ENCODE peak calls at places on chromosomes 4 and X, in five cellular contexts. One of them, this sample, is unnamed.

GRCh38 chr4:159229164-159229563 is 126.3 kb downstream of the RAPGEF2 start:
- DNase-seq in T-cell: no peak
- DNase-seq in AG20443: peak; percentile 30
- DNase-seq in HS-27A: peak; percentile 62
- DNase-seq in HT-29: peak; percentile 62
- DNase-seq in this sample: no peak

GRCh38 chr4:40241026-40241425 is 44.2 kb downstream of the RHOH start:
- DNase-seq in AG20443: no peak
- DNase-seq in HT-29: no peak
- DNase-seq in T-cell: no peak
- DNase-seq in HS-27A: no peak
- DNase-seq in this sample: no peak

GRCh38 chr4:80492761-80493160 is 157.2 kb downstream of the CFAP299 start:
- DNase-seq in HT-29: peak; percentile 60
- DNase-seq in T-cell: peak; percentile 61
- DNase-seq in AG20443: no peak
- DNase-seq in HS-27A: no peak
- DNase-seq in this sample: no peak

GRCh38 chrX:123121241-123121640 is 62.8 kb upstream of the GRIA3 start:
- DNase-seq in HT-29: no peak
- DNase-seq in AG20443: peak; percentile 30
- DNase-seq in T-cell: no peak
- DNase-seq in HS-27A: no peak
- DNase-seq in this sample: no peak

GRCh38 chr4:55214172-55214571 is 88.8 kb upstream of the KDR start:
- DNase-seq in T-cell: no peak
- DNase-seq in HT-29: no peak
- DNase-seq in HS-27A: no peak
- DNase-seq in AG20443: no peak
- DNase-seq in this sample: no peak

GRCh38 chr4:1008840-1009646 is 2.4 kb upstream of the FGFRL1 start:
- DNase-seq in HT-29: peak; percentile 17
- DNase-seq in AG20443: no peak
- DNase-seq in T-cell: peak; percentile 21
- DNase-seq in HS-27A: no peak
- DNase-seq in this sample: no peak

GRCh38 chr4:184593461-184593860 is 55.8 kb downstream of the CASP3 start:
- DNase-seq in HS-27A: no peak
- DNase-seq in AG20443: no peak
- DNase-seq in T-cell: no peak
- DNase-seq in HT-29: no peak
- DNase-seq in this sample: no peak

GRCh38 chr4:101277661-101278060 is 69.7 kb downstream of the PPP3CA start:
- DNase-seq in HS-27A: peak; percentile 15
- DNase-seq in T-cell: no peak
- DNase-seq in AG20443: peak; percentile 22
- DNase-seq in HT-29: no peak
- DNase-seq in this sample: no peak

GRCh38 chr4:105594094-105595010 is 41.9 kb downstream of the ARHGEF38 start:
- DNase-seq in HT-29: peak; percentile 87
- DNase-seq in AG20443: no peak
- DNase-seq in T-cell: no peak
- DNase-seq in HS-27A: no peak
- DNase-seq in this sample: no peak

GRCh38 chr4:83974111-83974789 is 438.3 kb downstream of the GPAT3 start:
- DNase-seq in T-cell: no peak
- DNase-seq in HT-29: peak; percentile 21
- DNase-seq in HS-27A: no peak
- DNase-seq in AG20443: no peak
- DNase-seq in this sample: peak; percentile 14

GRCh38 chrX:25079020-25079419 is 63.3 kb upstream of the ARX start:
- DNase-seq in HS-27A: no peak
- DNase-seq in HT-29: no peak
- DNase-seq in AG20443: no peak
- DNase-seq in T-cell: no peak
- DNase-seq in this sample: no peak

GRCh38 chr4:120843840-120844527 is 78.5 kb downstream of the PRDM5 start:
- DNase-seq in AG20443: no peak
- DNase-seq in HS-27A: no peak
- DNase-seq in T-cell: no peak
- DNase-seq in HT-29: peak; percentile 33
- DNase-seq in this sample: no peak

GRCh38 chr4:127641524-127641923 is 8.8 kb downstream of the INTU start:
- DNase-seq in T-cell: no peak
- DNase-seq in HT-29: no peak
- DNase-seq in HS-27A: no peak
- DNase-seq in AG20443: peak; percentile 17
- DNase-seq in this sample: no peak

GRCh38 chr4:37780444-37781133 is 45.9 kb upstream of the PGM2 start:
- DNase-seq in HT-29: no peak
- DNase-seq in T-cell: peak; percentile 65
- DNase-seq in HS-27A: no peak
- DNase-seq in AG20443: peak; percentile 20
- DNase-seq in this sample: no peak

GRCh38 chr4:105194328-105195231 is 47.9 kb downstream of the TET2 start:
- DNase-seq in HS-27A: no peak
- DNase-seq in AG20443: no peak
- DNase-seq in HT-29: no peak
- DNase-seq in T-cell: no peak
- DNase-seq in this sample: no peak

GRCh38 chrX:119502727-119503483 is 34.7 kb downstream of the SLC25A5 start:
- DNase-seq in T-cell: peak; percentile 11
- DNase-seq in HS-27A: no peak
- DNase-seq in HT-29: peak; percentile 93
- DNase-seq in AG20443: peak; percentile 50
- DNase-seq in this sample: no peak

GRCh38 chrX:46572295-46572936 is 1.1 kb upstream of the CHST7 start:
- DNase-seq in HT-29: peak; percentile 32
- DNase-seq in HS-27A: no peak
- DNase-seq in AG20443: no peak
- DNase-seq in T-cell: peak; percentile 10
- DNase-seq in this sample: no peak

GRCh38 chr4:84955168-84955567 is 11.3 kb downstream of the WDFY3 start:
- DNase-seq in HS-27A: no peak
- DNase-seq in T-cell: no peak
- DNase-seq in AG20443: no peak
- DNase-seq in HT-29: no peak
- DNase-seq in this sample: no peak

GRCh38 chr4:148203056-148203898 is 238.9 kb downstream of the NR3C2 start:
- DNase-seq in AG20443: no peak
- DNase-seq in HS-27A: no peak
- DNase-seq in T-cell: no peak
- DNase-seq in HT-29: peak; percentile 41
- DNase-seq in this sample: no peak

GRCh38 chrX:120514236-120514635 is 45.1 kb upstream of the LAMP2 start:
- DNase-seq in AG20443: peak; percentile 5
- DNase-seq in T-cell: no peak
- DNase-seq in HS-27A: no peak
- DNase-seq in HT-29: peak; percentile 48
- DNase-seq in this sample: no peak

GRCh38 chr4:52822583-52823477 is 39.3 kb upstream of the RASL11B start:
- DNase-seq in AG20443: peak; percentile 65
- DNase-seq in HS-27A: peak; percentile 12
- DNase-seq in T-cell: no peak
- DNase-seq in HT-29: no peak
- DNase-seq in this sample: peak; percentile 15

GRCh38 chr4:60531790-60532189 is 668.3 kb upstream of the ADGRL3 start:
- DNase-seq in T-cell: no peak
- DNase-seq in AG20443: no peak
- DNase-seq in HS-27A: no peak
- DNase-seq in HT-29: no peak
- DNase-seq in this sample: no peak

GRCh38 chrX:41824551-41824950 is 98.8 kb downstream of the CASK start:
- DNase-seq in T-cell: no peak
- DNase-seq in HT-29: peak; percentile 9
- DNase-seq in AG20443: peak; percentile 29
- DNase-seq in HS-27A: no peak
- DNase-seq in this sample: no peak

GRCh38 chr4:26141916-26142638 is 178.7 kb upstream of the RBPJ start:
- DNase-seq in T-cell: no peak
- DNase-seq in AG20443: peak; percentile 61
- DNase-seq in HS-27A: peak; percentile 20
- DNase-seq in HT-29: no peak
- DNase-seq in this sample: peak; percentile 13

GRCh38 chrX:7088968-7089615 is 58.4 kb upstream of the STS start:
- DNase-seq in HT-29: no peak
- DNase-seq in AG20443: no peak
- DNase-seq in HS-27A: no peak
- DNase-seq in T-cell: peak; percentile 7
- DNase-seq in this sample: no peak

GRCh38 chr4:15665738-15666365 is 10.7 kb upstream of the FBXL5 start:
- DNase-seq in AG20443: peak; percentile 12
- DNase-seq in HS-27A: no peak
- DNase-seq in HT-29: peak; percentile 38
- DNase-seq in T-cell: no peak
- DNase-seq in this sample: no peak

GRCh38 chrX:152878976-152879755 is 18.7 kb upstream of the ZNF185 start:
- DNase-seq in AG20443: no peak
- DNase-seq in HT-29: no peak
- DNase-seq in T-cell: no peak
- DNase-seq in HS-27A: no peak
- DNase-seq in this sample: no peak

GRCh38 chr4:1318488-1319213 is 28.4 kb upstream of the UVSSA start:
- DNase-seq in T-cell: no peak
- DNase-seq in HT-29: no peak
- DNase-seq in AG20443: no peak
- DNase-seq in HS-27A: no peak
- DNase-seq in this sample: no peak

GRCh38 chrX:29535212-29536162 is 679.9 kb upstream of the MAGEB2 start:
- DNase-seq in T-cell: no peak
- DNase-seq in AG20443: no peak
- DNase-seq in HT-29: peak; percentile 41
- DNase-seq in HS-27A: no peak
- DNase-seq in this sample: no peak

GRCh38 chrX:56253832-56254703 is 21.9 kb downstream of the KLF8 start:
- DNase-seq in AG20443: no peak
- DNase-seq in HT-29: no peak
- DNase-seq in HS-27A: no peak
- DNase-seq in T-cell: no peak
- DNase-seq in this sample: no peak

GRCh38 chr4:125991398-125991797 is 676.6 kb downstream of the FAT4 start:
- DNase-seq in HS-27A: no peak
- DNase-seq in HT-29: no peak
- DNase-seq in T-cell: no peak
- DNase-seq in AG20443: no peak
- DNase-seq in this sample: no peak

GRCh38 chr4:168805341-168805740 is 204.7 kb downstream of the CBR4 start:
- DNase-seq in HS-27A: no peak
- DNase-seq in AG20443: no peak
- DNase-seq in HT-29: no peak
- DNase-seq in T-cell: no peak
- DNase-seq in this sample: no peak

GRCh38 chrX:132615396-132616131 is 126.7 kb upstream of the MBNL3 start:
- DNase-seq in HS-27A: no peak
- DNase-seq in T-cell: peak; percentile 23
- DNase-seq in AG20443: peak; percentile 34
- DNase-seq in HT-29: peak; percentile 49
- DNase-seq in this sample: no peak